ENCODE peak calls at places on chromosome 14, in eight cellular contexts. Y is activated T-cell treated with anti-CD3 and anti-CD28 coated beads, Interleukin-2, amount 50 U/mL, for 72 hours; H is M059J; W is DMS153; S is NCI-H1092 treated with DMSO at 0.1 percent for 48 hours; U is SHP77 treated with DMSO at 0.1 percent for 48 hours; Z is activated naive CD8-positive, alpha-beta T cell treated with anti-CD3 and anti-CD28 coated beads for 36 hours; J is posterior cingulate gyrus. T is an unnamed sample.

GRCh38 chr14:93047187-93047586 is 68.5 kb downstream of the ITPK1 start:
- DNase-seq in Y (no peak), H (no peak), W (no peak), S (no peak), U (no peak), Z (no peak), J (no peak), T (no peak)

GRCh38 chr14:50559990-50560928 is at the start of gene ATL1:
- DNase-seq in Y (peak; percentile 49), H (peak; percentile 64), W (peak; percentile 52), S (peak; percentile 91), U (peak; percentile 57), Z (peak; percentile 56), J (peak; percentile 96), T (peak; percentile 88)

GRCh38 chr14:55850803-55851202 is 267.4 kb upstream of the PELI2 start:
- DNase-seq in Y (no peak), H (peak; percentile 35), W (no peak), S (no peak), U (no peak), Z (no peak), J (no peak), T (no peak)

GRCh38 chr14:87863047-87863446 is 129.9 kb downstream of the GALC start:
- DNase-seq in Y (no peak), H (no peak), W (no peak), S (no peak), U (no peak), Z (no peak), J (no peak), T (no peak)

GRCh38 chr14:89429206-89430091 is 12.4 kb upstream of the FOXN3 start:
- DNase-seq in Y (peak; percentile 79), H (peak; percentile 68), W (peak; percentile 69), S (peak; percentile 54), U (peak; percentile 76), Z (peak; percentile 64), J (peak; percentile 79), T (no peak)

GRCh38 chr14:100147181-100147631 is 12.2 kb downstream of the DEGS2 start:
- DNase-seq in Y (peak; percentile 67), H (no peak), W (no peak), S (no peak), U (no peak), Z (peak; percentile 81), J (no peak), T (no peak)

GRCh38 chr14:87503711-87504110 is 489.3 kb downstream of the GALC start:
- DNase-seq in Y (no peak), H (no peak), W (no peak), S (no peak), U (no peak), Z (no peak), J (no peak), T (no peak)

GRCh38 chr14:30790827-30791226 is 83.5 kb upstream of the COCH start:
- DNase-seq in Y (no peak), H (peak; percentile 9), W (no peak), S (no peak), U (no peak), Z (no peak), J (no peak), T (no peak)

GRCh38 chr14:102951034-102951433 is 28.6 kb downstream of the AMN start:
- DNase-seq in Y (no peak), H (no peak), W (no peak), S (no peak), U (no peak), Z (no peak), J (peak; percentile 97), T (no peak)

GRCh38 chr14:32594766-32595165 is 265.7 kb downstream of the AKAP6 start:
- DNase-seq in Y (no peak), H (peak; percentile 66), W (no peak), S (no peak), U (no peak), Z (no peak), J (no peak), T (no peak)

GRCh38 chr14:99595034-99595433 is 9.0 kb downstream of the CCDC85C start:
- DNase-seq in Y (peak; percentile 47), H (peak; percentile 56), W (no peak), S (no peak), U (no peak), Z (peak; percentile 40), J (no peak), T (no peak)

GRCh38 chr14:52265248-52265647 is 2.2 kb upstream of the PTGDR start:
- DNase-seq in Y (no peak), H (no peak), W (no peak), S (no peak), U (no peak), Z (no peak), J (no peak), T (no peak)

GRCh38 chr14:91858536-91859275 is 8.6 kb downstream of the TC2N start:
- DNase-seq in Y (peak; percentile 26), H (peak; percentile 60), W (peak; percentile 18), S (no peak), U (no peak), Z (no peak), J (no peak), T (no peak)

GRCh38 chr14:81509838-81510452 is 23.7 kb downstream of the SEL1L start:
- DNase-seq in Y (no peak), H (no peak), W (peak; percentile 30), S (no peak), U (no peak), Z (no peak), J (no peak), T (peak; percentile 77)

GRCh38 chr14:94994245-94994644 is 163.1 kb downstream of the DICER1 start:
- DNase-seq in Y (no peak), H (no peak), W (no peak), S (no peak), U (no peak), Z (no peak), J (no peak), T (no peak)

GRCh38 chr14:66680216-66680615 is 172.3 kb downstream of the GPHN start:
- DNase-seq in Y (no peak), H (no peak), W (no peak), S (no peak), U (no peak), Z (no peak), J (no peak), T (peak; percentile 60)

GRCh38 chr14:69910871-69911270 is 31.7 kb downstream of the SMOC1 start:
- DNase-seq in Y (no peak), H (no peak), W (no peak), S (no peak), U (no peak), Z (no peak), J (peak; percentile 84), T (no peak)

GRCh38 chr14:34711169-34711568 is 3.2 kb downstream of the CFL2 start:
- DNase-seq in Y (no peak), H (peak; percentile 79), W (no peak), S (peak; percentile 71), U (peak; percentile 38), Z (no peak), J (no peak), T (peak; percentile 37)

T was measured in D341Med.